ENCODE peak calls at places on chromosomes 2 and 18, in seven cellular contexts. Q is dorsolateral prefrontal cortex; E is heart right ventricle; J is ovary; K is CD4-positive, alpha-beta T cell; C is right lobe of liver; F is astrocyte. W is an unnamed sample.

GRCh38 chr2:23630961-23631360 is 246.0 kb downstream of the KLHL29 start:
- DNase-seq in E (no peak), F (no peak), K (no peak), J (no peak), Q (peak), C (no peak), W (no peak)

GRCh38 chr2:239293450-239294430 is 107.1 kb downstream of the HDAC4 start:
- DNase-seq in E (no peak), F (no peak), C (no peak), K (no peak), Q (peak), J (peak), W (no peak)

GRCh38 chr2:172462393-172463381 is 35.3 kb downstream of the ITGA6 start:
- DNase-seq in Q (no peak), J (no peak), E (no peak), C (no peak), F (no peak), K (peak), W (no peak)

GRCh38 chr2:82478641-82479040 is 1980.4 kb downstream of the SUCLG1 start:
- DNase-seq in C (no peak), J (no peak), E (no peak), F (no peak), K (no peak), Q (no peak), W (no peak)

GRCh38 chr18:47265197-47265596 is 13.7 kb upstream of the SKOR2 start:
- DNase-seq in J (no peak), F (peak), C (no peak), E (no peak), K (no peak), Q (no peak), W (no peak)

GRCh38 chr2:33047939-33048338 is 101.2 kb downstream of the LTBP1 start:
- DNase-seq in E (no peak), J (no peak), C (no peak), F (peak), Q (no peak), K (no peak), W (no peak)

GRCh38 chr2:55511508-55512124 is 7.9 kb upstream of the CFAP36 start:
- DNase-seq in Q (no peak), C (no peak), J (no peak), F (no peak), E (no peak), K (no peak), W (no peak)

GRCh38 chr2:154375625-154376020 is 322.9 kb upstream of the KCNJ3 start:
- DNase-seq in K (no peak), Q (no peak), F (peak), C (no peak), E (no peak), J (no peak), W (no peak)

GRCh38 chr2:17791121-17791902 is 24.9 kb upstream of the MSGN1 start:
- DNase-seq in C (no peak), F (peak), K (no peak), Q (no peak), E (no peak), J (no peak), W (no peak)

GRCh38 chr18:63161728-63162195 is 157.8 kb downstream of the BCL2 start:
- DNase-seq in C (peak), Q (peak), K (peak), E (no peak), F (peak), J (peak), W (no peak)

GRCh38 chr2:80489718-80490117 is 185.2 kb upstream of the LRRTM1 start:
- DNase-seq in E (no peak), C (no peak), J (no peak), K (no peak), F (peak), Q (no peak), W (no peak)

GRCh38 chr2:196239622-196240587 is 68.5 kb upstream of the STK17B start:
- DNase-seq in F (peak), E (peak), J (no peak), K (peak), Q (no peak), C (peak), W (peak)

GRCh38 chr2:33104052-33104623 is 157.4 kb downstream of the LTBP1 start:
- DNase-seq in F (peak), E (no peak), J (no peak), Q (no peak), C (no peak), K (no peak), W (no peak)

GRCh38 chr2:139374307-139374850 is 594.2 kb upstream of the NXPH2 start:
- DNase-seq in E (no peak), C (no peak), K (no peak), Q (no peak), J (no peak), F (no peak), W (no peak)

GRCh38 chr2:65613968-65614555 is 181.7 kb upstream of the SPRED2 start:
- DNase-seq in F (no peak), E (no peak), K (no peak), J (no peak), C (no peak), Q (no peak), W (no peak)

GRCh38 chr2:10709290-10709939 is 12.0 kb upstream of the ATP6V1C2 start:
- DNase-seq in C (peak), Q (no peak), J (no peak), F (no peak), E (no peak), K (no peak), W (no peak)

GRCh38 chr2:144596074-144596871 is 76.4 kb upstream of the ZEB2 start:
- DNase-seq in E (no peak), C (no peak), K (no peak), Q (no peak), F (peak), J (no peak), W (no peak)

GRCh38 chr2:80269806-80270205 is 34.7 kb downstream of the LRRTM1 start:
- DNase-seq in C (no peak), Q (no peak), K (no peak), J (no peak), F (no peak), E (no peak), W (no peak)

GRCh38 chr2:217822296-217823252 is 180.2 kb downstream of the TNS1 start:
- DNase-seq in Q (no peak), C (no peak), E (no peak), F (peak), K (no peak), J (no peak), W (no peak)

GRCh38 chr18:32919799-32920198 is 147.0 kb upstream of the KLHL14 start:
- DNase-seq in C (no peak), K (no peak), J (no peak), F (peak), Q (no peak), E (no peak), W (no peak)

GRCh38 chr2:127220102-127220806 is at the start of gene CYP27C1:
- DNase-seq in K (no peak), E (no peak), C (no peak), J (peak), F (peak), Q (no peak), W (no peak)

GRCh38 chr18:78739843-78740677 is 239.6 kb upstream of the SALL3 start:
- DNase-seq in K (no peak), Q (no peak), F (no peak), C (no peak), E (no peak), J (no peak), W (no peak)

GRCh38 chr2:147399011-147399410 is 445.8 kb upstream of the ACVR2A start:
- DNase-seq in Q (no peak), J (no peak), F (no peak), E (no peak), K (no peak), C (no peak), W (no peak)

GRCh38 chr2:240170883-240171282 is 30.4 kb upstream of the OTOS start:
- DNase-seq in K (no peak), C (no peak), Q (no peak), J (no peak), E (no peak), F (no peak), W (no peak)

GRCh38 chr2:107358921-107359320 is 467.8 kb upstream of the RGPD4 start:
- DNase-seq in J (no peak), K (no peak), C (no peak), Q (no peak), F (no peak), E (no peak), W (no peak)

GRCh38 chr2:75632091-75632704 is 14.4 kb upstream of the MRPL19 start:
- DNase-seq in E (no peak), F (peak), C (no peak), Q (no peak), K (no peak), J (no peak), W (no peak)
- H3K27ac ChIP-seq in E (no peak), F (no peak), C (no peak), Q (no peak), K (no peak), J (no peak), W (no peak)

GRCh38 chr2:43238176-43238575 is 11.8 kb upstream of the ZFP36L2 start:
- DNase-seq in Q (no peak), C (no peak), E (no peak), F (peak), J (no peak), K (no peak), W (no peak)
- H3K27ac ChIP-seq in Q (no peak), C (no peak), E (no peak), F (no peak), J (no peak), K (no peak), W (no peak)

GRCh38 chr2:105224444-105224843 is 17.1 kb upstream of the GPR45 start:
- DNase-seq in F (no peak), E (no peak), K (no peak), Q (no peak), C (no peak), J (no peak), W (no peak)
- H3K27ac ChIP-seq in F (no peak), E (no peak), K (no peak), Q (no peak), C (no peak), J (no peak), W (no peak)

GRCh38 chr2:71503827-71504226 is 50.5 kb downstream of the DYSF start:
- DNase-seq in F (no peak), J (no peak), C (no peak), K (no peak), Q (no peak), E (peak), W (no peak)

GRCh38 chr2:71505086-71505769 is 51.9 kb downstream of the DYSF start:
- DNase-seq in E (peak), F (no peak), Q (no peak), C (no peak), J (peak), K (no peak), W (no peak)

GRCh38 chr2:71500426-71501079 is 47.2 kb downstream of the DYSF start:
- DNase-seq in C (peak), Q (no peak), F (no peak), J (no peak), E (peak), K (peak), W (no peak)

GRCh38 chr2:71504611-71505010 is 51.2 kb downstream of the DYSF start:
- DNase-seq in K (peak), E (no peak), Q (no peak), J (no peak), C (no peak), F (no peak), W (no peak)

GRCh38 chr2:71502941-71503738 is 49.8 kb downstream of the DYSF start:
- DNase-seq in Q (no peak), E (no peak), J (no peak), F (no peak), K (no peak), C (no peak), W (no peak)
- H3K27ac ChIP-seq in Q (no peak), E (peak), J (no peak), F (no peak), K (no peak), C (no peak), W (no peak)

DNA sequence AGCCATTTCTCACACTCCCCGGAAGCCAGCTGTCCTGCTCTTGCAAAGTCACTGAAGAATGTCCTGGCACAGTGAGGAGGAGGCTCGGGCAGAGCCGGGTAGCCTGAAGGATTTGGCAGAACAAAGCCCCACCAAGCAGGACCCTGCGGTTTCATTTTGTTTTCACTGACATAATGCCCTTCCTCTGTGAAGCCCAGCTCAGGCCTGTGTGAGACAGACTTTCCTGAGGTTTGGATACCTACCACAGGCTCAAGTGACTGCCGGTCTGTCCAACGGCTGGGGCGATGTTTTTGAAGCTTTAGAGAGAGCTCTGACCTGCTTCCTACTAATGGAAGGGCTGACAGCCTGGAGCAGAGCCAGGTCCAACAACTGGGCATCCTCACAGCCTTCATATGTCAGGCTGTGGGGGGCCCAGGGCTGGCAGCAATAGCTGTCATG is 99.8 kb upstream of the FZD7 start:
- DNase-seq in C (no peak), E (no peak), F (peak), K (no peak), Q (no peak), J (no peak), W (no peak)
- H3K27ac ChIP-seq in C (no peak), E (no peak), F (peak), K (no peak), Q (no peak), J (no peak), W (no peak)

GRCh38 chr2:43075054-43075593 is 151.3 kb downstream of the ZFP36L2 start:
- DNase-seq in K (no peak), E (peak), Q (no peak), F (peak), J (peak), C (no peak), W (no peak)

GRCh38 chr2:43071629-43072550 is 154.5 kb downstream of the ZFP36L2 start:
- DNase-seq in F (no peak), E (peak), J (peak), C (no peak), Q (no peak), K (no peak), W (no peak)

GRCh38 chr2:43074592-43075053 is 151.8 kb downstream of the ZFP36L2 start:
- DNase-seq in Q (no peak), E (no peak), C (no peak), J (no peak), K (no peak), F (no peak), W (no peak)

GRCh38 chr2:43074052-43074451 is 152.4 kb downstream of the ZFP36L2 start:
- DNase-seq in Q (no peak), F (no peak), C (no peak), J (no peak), K (no peak), E (no peak), W (no peak)

GRCh38 chr2:43073373-43073772 is 153.0 kb downstream of the ZFP36L2 start:
- DNase-seq in E (no peak), C (no peak), J (no peak), F (peak), Q (no peak), K (no peak), W (no peak)
- H3K27ac ChIP-seq in E (peak), C (no peak), J (peak), F (no peak), Q (no peak), K (no peak), W (no peak)

DNA sequence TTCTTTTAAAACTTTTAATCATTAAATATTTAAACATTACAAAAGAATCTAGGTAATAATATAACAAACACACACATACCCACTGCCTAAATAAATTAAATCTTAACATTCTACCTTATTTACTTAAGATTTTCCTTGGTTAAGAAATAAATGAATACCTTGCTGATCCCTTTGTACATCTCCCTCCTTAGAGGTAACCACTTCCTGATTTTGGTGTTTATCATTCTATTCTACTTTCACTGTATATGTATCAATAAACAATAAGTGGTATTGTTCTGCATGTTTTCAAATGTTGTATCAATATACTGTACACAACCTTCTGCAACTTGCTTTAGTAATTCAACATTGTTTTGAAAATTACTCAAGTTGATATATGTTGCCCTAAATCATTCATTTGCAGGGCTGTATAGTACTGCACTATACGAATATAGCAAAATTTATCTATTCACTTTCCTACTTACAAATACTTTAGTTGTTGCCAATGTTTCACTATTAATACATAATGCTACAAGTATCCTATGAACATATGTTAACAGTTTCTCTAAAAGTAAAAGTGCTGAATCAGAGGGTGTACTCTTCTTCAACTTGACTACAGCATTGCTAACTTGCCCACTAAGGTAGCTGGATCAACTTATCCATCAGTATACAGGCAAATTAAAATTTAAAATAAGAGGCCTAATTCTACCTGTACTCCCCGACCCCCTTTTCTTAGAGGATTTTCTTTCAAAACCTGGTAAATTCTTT is 65.8 kb downstream of the MEMO1 start:
- DNase-seq in J (no peak), E (no peak), C (no peak), K (no peak), Q (no peak), F (no peak), W (no peak)
- H3K27ac ChIP-seq in J (no peak), E (no peak), C (no peak), K (no peak), Q (no peak), F (no peak), W (no peak)